ENCODE peak calls at places on chromosomes 4 and X, in four cellular contexts. One of them, this sample, is unnamed.

GRCh38 chrX:39244146-39244545 is 442.9 kb downstream of the MID1IP1 start:
- DNase-seq in fibroblast of the aortic adventitia: no peak
- DNase-seq in amygdala: no peak
- DNase-seq in heart right ventricle: no peak
- DNase-seq in this sample: no peak

GRCh38 chr4:181690498-181690897 is 552.7 kb upstream of the TENM3 start:
- DNase-seq in fibroblast of the aortic adventitia: no peak
- DNase-seq in amygdala: no peak
- DNase-seq in heart right ventricle: no peak
- DNase-seq in this sample: no peak

GRCh38 chr4:173211222-173211621 is 42.6 kb downstream of the GALNT7 start:
- DNase-seq in fibroblast of the aortic adventitia: no peak
- DNase-seq in amygdala: no peak
- DNase-seq in heart right ventricle: no peak
- DNase-seq in this sample: no peak

GRCh38 chrX:18934708-18935107 is 49.2 kb downstream of the PHKA2 start:
- DNase-seq in fibroblast of the aortic adventitia: no peak
- DNase-seq in amygdala: no peak
- DNase-seq in heart right ventricle: no peak
- DNase-seq in this sample: no peak

GRCh38 chrX:106404512-106404911 is 207.3 kb upstream of the RADX start:
- DNase-seq in fibroblast of the aortic adventitia: no peak
- DNase-seq in amygdala: no peak
- DNase-seq in heart right ventricle: no peak
- DNase-seq in this sample: no peak

GRCh38 chr4:114077610-114078009 is 98.2 kb upstream of the ARSJ start:
- DNase-seq in fibroblast of the aortic adventitia: peak; percentile 86
- DNase-seq in amygdala: no peak
- DNase-seq in heart right ventricle: no peak
- DNase-seq in this sample: no peak

GRCh38 chr4:153750197-153750817 is 9.5 kb downstream of the RNF175 start:
- DNase-seq in fibroblast of the aortic adventitia: peak; percentile 86
- DNase-seq in amygdala: peak; percentile 72
- DNase-seq in heart right ventricle: peak; percentile 59
- DNase-seq in this sample: no peak

GRCh38 chr4:109729155-109729562 is 711 bp downstream of the PLA2G12A start:
- DNase-seq in fibroblast of the aortic adventitia: peak; percentile 20
- DNase-seq in amygdala: no peak
- DNase-seq in heart right ventricle: no peak
- DNase-seq in this sample: no peak

GRCh38 chr4:41990029-41990382 is 324 bp upstream of the SLC30A9 start:
- DNase-seq in fibroblast of the aortic adventitia: no peak
- DNase-seq in amygdala: no peak
- DNase-seq in heart right ventricle: no peak
- DNase-seq in this sample: no peak

GRCh38 chrX:31580726-31581125 is 508.9 kb upstream of the FTHL17 start:
- DNase-seq in fibroblast of the aortic adventitia: peak; percentile 25
- DNase-seq in amygdala: no peak
- DNase-seq in heart right ventricle: no peak
- DNase-seq in this sample: no peak

GRCh38 chr4:55854132-55854531 is 684 bp downstream of the EXOC1 start:
- DNase-seq in fibroblast of the aortic adventitia: no peak
- DNase-seq in amygdala: no peak
- DNase-seq in heart right ventricle: no peak
- DNase-seq in this sample: no peak

GRCh38 chrX:18891561-18891945 is 92.4 kb downstream of the PHKA2 start:
- DNase-seq in fibroblast of the aortic adventitia: no peak
- DNase-seq in amygdala: no peak
- DNase-seq in heart right ventricle: no peak
- DNase-seq in this sample: no peak

GRCh38 chrX:153061732-153062131 is 5.5 kb downstream of the PNMA3 start:
- DNase-seq in fibroblast of the aortic adventitia: peak; percentile 53
- DNase-seq in amygdala: no peak
- DNase-seq in heart right ventricle: no peak
- DNase-seq in this sample: no peak

GRCh38 chr4:8538703-8539567 is 41.3 kb upstream of the GPR78 start:
- DNase-seq in fibroblast of the aortic adventitia: peak; percentile 64
- DNase-seq in amygdala: no peak
- DNase-seq in heart right ventricle: no peak
- DNase-seq in this sample: no peak

GRCh38 chr4:180449395-180449956 is 1793.7 kb upstream of the TENM3 start:
- DNase-seq in fibroblast of the aortic adventitia: no peak
- DNase-seq in amygdala: peak; percentile 18
- DNase-seq in heart right ventricle: no peak
- DNase-seq in this sample: no peak

GRCh38 chr4:71259911-71260331 is 78.9 kb upstream of the SLC4A4 start:
- DNase-seq in fibroblast of the aortic adventitia: peak; percentile 24
- DNase-seq in amygdala: peak; percentile 7
- DNase-seq in heart right ventricle: peak; percentile 26
- DNase-seq in this sample: no peak

GRCh38 chr4:150679018-150679766 is 97.2 kb downstream of the MAB21L2 start:
- DNase-seq in fibroblast of the aortic adventitia: no peak
- DNase-seq in amygdala: no peak
- DNase-seq in heart right ventricle: no peak
- DNase-seq in this sample: no peak

This sample was measured in left colon.